ENCODE peak calls at places on chromosomes 1 and 21, in six cellular contexts. K is HepG2, F is HCT116, X is GM12878, I is SK-N-SH, T is K562. A is an unnamed sample.

GRCh38 chr1:159922499-159923202 is 2.7 kb downstream of the TAGLN2 start:
- DNase-seq in K (no peak), F (no peak), X (no peak), I (peak; percentile 62), T (peak; percentile 56), A (no peak)

GRCh38 chr1:226609836-226610455 is 61.4 kb downstream of the STUM start:
- DNase-seq in K (no peak), F (no peak), X (no peak), I (no peak), T (no peak), A (no peak)

GRCh38 chr1:203263496-203263895 is 34.0 kb upstream of the CHIT1 start:
- DNase-seq in K (no peak), F (no peak), X (no peak), I (no peak), T (no peak), A (no peak)

GRCh38 chr1:7912145-7912544 is 28.5 kb downstream of the TNFRSF9 start:
- DNase-seq in K (no peak), F (no peak), X (no peak), I (no peak), T (no peak), A (no peak)

GRCh38 chr1:14538335-14538734 is 60.1 kb upstream of the KAZN start:
- DNase-seq in K (no peak), F (no peak), X (no peak), I (no peak), T (peak; percentile 25), A (no peak)

GRCh38 chr1:83741348-83741747 is 257.6 kb downstream of the TTLL7 start:
- DNase-seq in K (peak; percentile 89), F (no peak), X (no peak), I (no peak), T (no peak), A (no peak)

GRCh38 chr21:31418355-31419001 is 74.4 kb upstream of the TIAM1 start:
- DNase-seq in K (no peak), F (no peak), X (no peak), I (no peak), T (no peak), A (no peak)

GRCh38 chr21:45982758-45983731 is 1.5 kb downstream of the COL6A1 start:
- DNase-seq in K (no peak), F (no peak), X (no peak), I (peak; percentile 41), T (no peak), A (no peak)

GRCh38 chr1:151516031-151516511 is 4.9 kb downstream of the CGN start:
- DNase-seq in K (no peak), F (no peak), X (no peak), I (no peak), T (no peak), A (no peak)

GRCh38 chr1:200328379-200328778 is 81.5 kb downstream of the ZNF281 start:
- DNase-seq in K (no peak), F (no peak), X (no peak), I (no peak), T (no peak), A (no peak)

GRCh38 chr1:28936528-28936927 is 22.2 kb downstream of the EPB41 start:
- DNase-seq in K (no peak), F (no peak), X (no peak), I (no peak), T (no peak), A (no peak)

GRCh38 chr1:28933277-28933676 is 18.9 kb downstream of the EPB41 start:
- DNase-seq in K (no peak), F (no peak), X (no peak), I (no peak), T (no peak), A (no peak)

GRCh38 chr1:28934676-28935075 is 20.3 kb downstream of the EPB41 start:
- DNase-seq in K (no peak), F (no peak), X (no peak), I (no peak), T (no peak), A (no peak)

GRCh38 chr1:28933918-28934317 is 19.5 kb downstream of the EPB41 start:
- DNase-seq in K (no peak), F (no peak), X (no peak), I (no peak), T (no peak), A (no peak)

GRCh38 chr1:28935293-28935692 is 20.9 kb downstream of the EPB41 start:
- DNase-seq in K (no peak), F (no peak), X (no peak), I (no peak), T (no peak), A (no peak)
- TF ChIP-seq REST in K (no peak), F (no peak), X (no peak), I (no peak), T (no peak), A (no peak)

GRCh38 chr1:163069142-163069541 is at the start of gene RGS4:
- DNase-seq in K (peak; percentile 21), F (peak; percentile 54), X (no peak), I (peak; percentile 73), T (peak; percentile 8), A (no peak)
- TF ChIP-seq SIN3A in K (no peak), F (no peak), X (no peak), I (peak; percentile 91), T (no peak), A (no peak)

GRCh38 chr1:100542264-100542663 is 4.3 kb downstream of the GPR88 start:
- DNase-seq in K (no peak), F (no peak), X (no peak), I (peak; percentile 60), T (no peak), A (no peak)
- TF ChIP-seq REST in K (no peak), F (no peak), X (no peak), I (no peak), T (no peak), A (no peak)

GRCh38 chr1:84839544-84839943 is 53.5 kb downstream of the LPAR3 start:
- DNase-seq in K (no peak), F (no peak), X (no peak), I (no peak), T (no peak), A (no peak)

GRCh38 chr1:84836145-84836544 is 56.9 kb downstream of the LPAR3 start:
- DNase-seq in K (no peak), F (peak; percentile 35), X (no peak), I (no peak), T (no peak), A (no peak)

GRCh38 chr1:84833198-84833597 is 59.8 kb downstream of the LPAR3 start:
- DNase-seq in K (no peak), F (no peak), X (no peak), I (no peak), T (no peak), A (no peak)

GRCh38 chr1:84834419-84835064 is 58.5 kb downstream of the LPAR3 start:
- DNase-seq in K (no peak), F (no peak), X (no peak), I (no peak), T (no peak), A (peak; percentile 88)

DNA sequence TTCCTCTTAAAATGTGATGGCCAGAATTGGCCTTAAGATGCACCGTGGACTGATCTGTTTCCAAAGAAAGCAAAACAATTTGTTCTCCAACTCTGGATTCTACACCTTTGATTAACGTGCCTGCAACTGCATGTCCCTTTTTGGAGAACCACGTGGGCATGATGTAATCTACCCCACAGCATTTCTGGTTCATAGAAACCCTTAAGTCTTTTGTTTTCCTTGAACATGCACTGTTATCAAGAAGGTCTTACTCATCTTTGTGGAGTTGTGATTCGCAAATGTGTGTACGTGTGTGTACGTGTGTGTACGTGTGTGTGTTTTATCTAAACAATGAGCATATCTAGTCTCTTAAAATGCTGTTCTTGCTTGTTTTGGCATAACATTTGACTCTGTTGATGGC is 57.8 kb downstream of the LPAR3 start:
- DNase-seq in K (no peak), F (no peak), X (no peak), I (no peak), T (no peak), A (no peak)
- TF ChIP-seq SIN3A in K (no peak), F (no peak), X (no peak), I (no peak), T (no peak), A (no peak)

GRCh38 chr1:59604191-59604590 is 210.6 kb upstream of the HOOK1 start:
- DNase-seq in K (no peak), F (no peak), X (no peak), I (no peak), T (no peak), A (no peak)
- TF ChIP-seq REST in K (no peak), F (no peak), X (no peak), I (no peak), T (no peak), A (no peak)

DNA sequence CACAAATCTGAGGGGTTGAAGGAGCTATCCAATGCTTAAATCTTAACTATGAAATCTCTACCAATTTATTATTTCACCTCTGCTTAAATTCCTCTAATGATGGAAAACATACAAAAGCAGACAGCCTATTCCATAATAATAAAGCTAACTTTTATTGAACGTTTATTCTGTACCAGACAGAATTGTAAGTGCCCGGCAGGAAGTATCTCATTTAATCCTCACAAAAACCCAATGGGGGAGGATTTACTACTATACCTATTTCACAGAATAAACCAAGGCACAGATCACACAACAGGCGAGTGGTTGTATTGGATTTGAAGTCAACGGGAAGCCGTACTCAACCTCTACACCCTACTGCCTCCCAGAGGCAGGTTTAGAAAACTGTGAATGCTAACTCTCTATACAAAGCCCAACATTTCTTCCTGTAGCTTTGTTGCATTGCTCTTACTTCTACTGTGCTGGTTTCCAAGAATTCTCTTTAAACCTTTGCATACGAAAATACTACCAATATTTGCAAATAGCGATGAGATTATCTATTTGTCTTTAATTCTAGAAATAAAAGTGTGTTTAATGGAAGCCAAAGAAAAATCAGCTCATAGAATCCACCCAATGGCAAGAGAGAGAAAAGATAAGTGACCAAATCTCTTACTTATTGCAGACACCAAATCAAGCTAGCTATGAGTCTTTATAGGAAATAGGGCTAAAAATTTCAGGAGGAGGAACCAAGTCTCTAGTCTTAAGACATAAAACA is 33.5 kb upstream of the C1orf53 start:
- DNase-seq in K (peak; percentile 50), F (peak; percentile 59), X (no peak), I (peak; percentile 24), T (peak; percentile 34), A (peak; percentile 45)
- TF ChIP-seq SIN3A in K (no peak), F (no peak), X (no peak), I (no peak), T (no peak), A (no peak)

GRCh38 chr1:21610027-21610426 is 59.1 kb downstream of the RAP1GAP start:
- DNase-seq in K (no peak), F (no peak), X (no peak), I (no peak), T (no peak), A (no peak)

GRCh38 chr1:21605012-21605715 is 64.0 kb downstream of the RAP1GAP start:
- DNase-seq in K (no peak), F (no peak), X (no peak), I (no peak), T (no peak), A (no peak)

GRCh38 chr1:21605964-21606705 is 63.0 kb downstream of the RAP1GAP start:
- DNase-seq in K (no peak), F (no peak), X (no peak), I (no peak), T (no peak), A (no peak)

GRCh38 chr1:21608813-21609212 is 60.3 kb downstream of the RAP1GAP start:
- DNase-seq in K (no peak), F (no peak), X (no peak), I (no peak), T (no peak), A (no peak)

GRCh38 chr1:21607549-21608529 is 61.3 kb downstream of the RAP1GAP start:
- DNase-seq in K (peak; percentile 50), F (peak; percentile 97), X (peak; percentile 56), I (peak; percentile 70), T (peak; percentile 99), A (no peak)
- TF ChIP-seq REST in K (no peak), F (no peak), X (no peak), I (no peak), T (no peak), A (no peak)